ENCODE peak calls at places on chromosomes 3 and 15, in eight cellular contexts. D is NCI-H1105; X is activated T-cell treated with anti-CD3 and anti-CD28 coated beads, Interleukin-2, amount 50 U/mL, for 72 hours; M is effector memory CD8-positive, alpha-beta T cell; A is EL; J is activated naive CD4-positive, alpha-beta T cell; S is OCI-LY7; N is T follicular helper cell. E is an unnamed sample.
A peak's percentile ranks its signal among the peaks of the same experiment; 100 is the strongest.

GRCh38 chr3:107263269-107264021 is 113.8 kb upstream of the CCDC54 start:
- DNase-seq in D (no peak), X (no peak), M (no peak), A (peak; percentile 19), J (no peak), S (no peak), N (no peak), E (no peak)

GRCh38 chr15:97692317-97693015 is 268.0 kb upstream of the ARRDC4 start:
- DNase-seq in D (no peak), X (no peak), M (no peak), A (no peak), J (no peak), S (no peak), N (no peak), E (no peak)

GRCh38 chr3:11567516-11568467 is 75.9 kb downstream of the VGLL4 start:
- DNase-seq in D (no peak), X (no peak), M (no peak), A (peak; percentile 91), J (no peak), S (no peak), N (no peak), E (no peak)

GRCh38 chr3:8776406-8776805 is 7.0 kb upstream of the OXTR start:
- DNase-seq in D (no peak), X (no peak), M (no peak), A (peak; percentile 94), J (no peak), S (no peak), N (no peak), E (no peak)

GRCh38 chr3:30319713-30320112 is 286.7 kb upstream of the TGFBR2 start:
- DNase-seq in D (no peak), X (peak; percentile 44), M (peak; percentile 34), A (peak; percentile 78), J (no peak), S (peak; percentile 52), N (no peak), E (peak; percentile 17)

GRCh38 chr3:100558233-100558632 is 51.2 kb upstream of the ADGRG7 start:
- DNase-seq in D (no peak), X (no peak), M (no peak), A (no peak), J (no peak), S (no peak), N (no peak), E (no peak)

GRCh38 chr3:128294999-128295468 is 141.8 kb downstream of the EEFSEC start:
- DNase-seq in D (no peak), X (no peak), M (no peak), A (no peak), J (no peak), S (peak; percentile 30), N (no peak), E (no peak)

GRCh38 chr3:73813291-73813977 is 188.7 kb upstream of the PDZRN3 start:
- DNase-seq in D (peak; percentile 17), X (no peak), M (no peak), A (no peak), J (no peak), S (no peak), N (no peak), E (no peak)

GRCh38 chr3:108073712-108074431 is 17.0 kb downstream of the CD47 start:
- DNase-seq in D (no peak), X (no peak), M (no peak), A (no peak), J (no peak), S (no peak), N (no peak), E (no peak)

GRCh38 chr3:20100106-20100605 is 59.9 kb downstream of the KAT2B start:
- DNase-seq in D (no peak), X (no peak), M (no peak), A (no peak), J (no peak), S (no peak), N (no peak), E (no peak)

GRCh38 chr15:51775967-51776816 is 24.8 kb downstream of the TMOD2 start:
- DNase-seq in D (no peak), X (peak; percentile 35), M (peak; percentile 29), A (peak; percentile 34), J (no peak), S (peak; percentile 61), N (peak; percentile 27), E (peak; percentile 76)

GRCh38 chr3:17081520-17081919 is 196.8 kb downstream of the PLCL2 start:
- DNase-seq in D (no peak), X (no peak), M (no peak), A (no peak), J (no peak), S (no peak), N (no peak), E (no peak)

GRCh38 chr3:101873619-101874018 is 24.3 kb downstream of the NFKBIZ start:
- DNase-seq in D (no peak), X (no peak), M (no peak), A (peak; percentile 53), J (no peak), S (no peak), N (no peak), E (no peak)

GRCh38 chr15:90633361-90633760 is 83.8 kb upstream of the BLM start:
- DNase-seq in D (no peak), X (no peak), M (no peak), A (no peak), J (no peak), S (no peak), N (no peak), E (no peak)

GRCh38 chr15:35753486-35753885 is 207.5 kb upstream of the DPH6 start:
- DNase-seq in D (no peak), X (no peak), M (no peak), A (peak; percentile 24), J (no peak), S (no peak), N (no peak), E (no peak)